ENCODE peak calls at places on chromosomes 13 and 19, in nine cellular contexts. One of them, this sample, is unnamed.

GRCh38 chr19:13868663-13869062 is 8.3 kb upstream of the NANOS3 start:
- ATAC-seq in T-cell: no peak
- ATAC-seq in activated naive CD8-positive, alpha-beta T cell treated with anti-CD3 and anti-CD28 coated beads, Interleukin-2, amount 10 ng/mL, durations not matched to agents 7 days and 5 days: no peak
- ATAC-seq in heart left ventricle: no peak
- ATAC-seq in HepG2: no peak
- ATAC-seq in Right ventricle myocardium superior: no peak
- ATAC-seq in central memory CD8-positive, alpha-beta T cell: no peak
- ATAC-seq in activated T-cell treated with anti-CD3 and anti-CD28 coated beads, Interleukin-2, amount 50 U/mL, for 4 hours: no peak
- ATAC-seq in activated naive CD4-positive, alpha-beta T cell treated with anti-CD3 and anti-CD28 coated beads, Interleukin-2, amount 50 U/mL, for 72 hours: no peak
- ATAC-seq in this sample: no peak

GRCh38 chr13:26604784-26605183 is 47.3 kb downstream of the WASF3 start:
- ATAC-seq in T-cell: no peak
- ATAC-seq in activated naive CD8-positive, alpha-beta T cell treated with anti-CD3 and anti-CD28 coated beads, Interleukin-2, amount 10 ng/mL, durations not matched to agents 7 days and 5 days: no peak
- ATAC-seq in heart left ventricle: peak; percentile 72
- ATAC-seq in HepG2: no peak
- ATAC-seq in Right ventricle myocardium superior: peak; percentile 85
- ATAC-seq in central memory CD8-positive, alpha-beta T cell: no peak
- ATAC-seq in activated T-cell treated with anti-CD3 and anti-CD28 coated beads, Interleukin-2, amount 50 U/mL, for 4 hours: no peak
- ATAC-seq in activated naive CD4-positive, alpha-beta T cell treated with anti-CD3 and anti-CD28 coated beads, Interleukin-2, amount 50 U/mL, for 72 hours: no peak
- ATAC-seq in this sample: no peak

GRCh38 chr19:19538077-19538764 is at the start of gene CILP2:
- ATAC-seq in T-cell: peak; percentile 21
- ATAC-seq in activated naive CD8-positive, alpha-beta T cell treated with anti-CD3 and anti-CD28 coated beads, Interleukin-2, amount 10 ng/mL, durations not matched to agents 7 days and 5 days: no peak
- ATAC-seq in heart left ventricle: no peak
- ATAC-seq in HepG2: peak; percentile 28
- ATAC-seq in Right ventricle myocardium superior: peak; percentile 34
- ATAC-seq in central memory CD8-positive, alpha-beta T cell: no peak
- ATAC-seq in activated T-cell treated with anti-CD3 and anti-CD28 coated beads, Interleukin-2, amount 50 U/mL, for 4 hours: no peak
- ATAC-seq in activated naive CD4-positive, alpha-beta T cell treated with anti-CD3 and anti-CD28 coated beads, Interleukin-2, amount 50 U/mL, for 72 hours: no peak
- ATAC-seq in this sample: no peak

GRCh38 chr13:75723927-75724326 is 87.8 kb downstream of the LMO7 start:
- ATAC-seq in T-cell: no peak
- ATAC-seq in activated naive CD8-positive, alpha-beta T cell treated with anti-CD3 and anti-CD28 coated beads, Interleukin-2, amount 10 ng/mL, durations not matched to agents 7 days and 5 days: no peak
- ATAC-seq in heart left ventricle: no peak
- ATAC-seq in HepG2: no peak
- ATAC-seq in Right ventricle myocardium superior: no peak
- ATAC-seq in central memory CD8-positive, alpha-beta T cell: no peak
- ATAC-seq in activated T-cell treated with anti-CD3 and anti-CD28 coated beads, Interleukin-2, amount 50 U/mL, for 4 hours: no peak
- ATAC-seq in activated naive CD4-positive, alpha-beta T cell treated with anti-CD3 and anti-CD28 coated beads, Interleukin-2, amount 50 U/mL, for 72 hours: no peak
- ATAC-seq in this sample: no peak

GRCh38 chr19:9009431-9009830 is 778 bp downstream of the MUC16 start:
- ATAC-seq in T-cell: no peak
- ATAC-seq in activated naive CD8-positive, alpha-beta T cell treated with anti-CD3 and anti-CD28 coated beads, Interleukin-2, amount 10 ng/mL, durations not matched to agents 7 days and 5 days: no peak
- ATAC-seq in heart left ventricle: no peak
- ATAC-seq in HepG2: no peak
- ATAC-seq in Right ventricle myocardium superior: no peak
- ATAC-seq in central memory CD8-positive, alpha-beta T cell: no peak
- ATAC-seq in activated T-cell treated with anti-CD3 and anti-CD28 coated beads, Interleukin-2, amount 50 U/mL, for 4 hours: no peak
- ATAC-seq in activated naive CD4-positive, alpha-beta T cell treated with anti-CD3 and anti-CD28 coated beads, Interleukin-2, amount 50 U/mL, for 72 hours: no peak
- ATAC-seq in this sample: no peak

GRCh38 chr13:98992355-98992754 is 14.5 kb upstream of the DOCK9 start:
- ATAC-seq in T-cell: no peak
- ATAC-seq in activated naive CD8-positive, alpha-beta T cell treated with anti-CD3 and anti-CD28 coated beads, Interleukin-2, amount 10 ng/mL, durations not matched to agents 7 days and 5 days: no peak
- ATAC-seq in heart left ventricle: no peak
- ATAC-seq in HepG2: no peak
- ATAC-seq in Right ventricle myocardium superior: no peak
- ATAC-seq in central memory CD8-positive, alpha-beta T cell: no peak
- ATAC-seq in activated T-cell treated with anti-CD3 and anti-CD28 coated beads, Interleukin-2, amount 50 U/mL, for 4 hours: no peak
- ATAC-seq in activated naive CD4-positive, alpha-beta T cell treated with anti-CD3 and anti-CD28 coated beads, Interleukin-2, amount 50 U/mL, for 72 hours: peak; percentile 74
- ATAC-seq in this sample: peak; percentile 25

GRCh38 chr19:4773047-4773640 is 18.4 kb upstream of the FEM1A start:
- ATAC-seq in T-cell: no peak
- ATAC-seq in activated naive CD8-positive, alpha-beta T cell treated with anti-CD3 and anti-CD28 coated beads, Interleukin-2, amount 10 ng/mL, durations not matched to agents 7 days and 5 days: no peak
- ATAC-seq in heart left ventricle: no peak
- ATAC-seq in HepG2: no peak
- ATAC-seq in Right ventricle myocardium superior: no peak
- ATAC-seq in central memory CD8-positive, alpha-beta T cell: no peak
- ATAC-seq in activated T-cell treated with anti-CD3 and anti-CD28 coated beads, Interleukin-2, amount 50 U/mL, for 4 hours: no peak
- ATAC-seq in activated naive CD4-positive, alpha-beta T cell treated with anti-CD3 and anti-CD28 coated beads, Interleukin-2, amount 50 U/mL, for 72 hours: no peak
- ATAC-seq in this sample: no peak

GRCh38 chr19:3469638-3470499 is 10.5 kb downstream of the SMIM24 start:
- ATAC-seq in T-cell: no peak
- ATAC-seq in activated naive CD8-positive, alpha-beta T cell treated with anti-CD3 and anti-CD28 coated beads, Interleukin-2, amount 10 ng/mL, durations not matched to agents 7 days and 5 days: no peak
- ATAC-seq in heart left ventricle: no peak
- ATAC-seq in HepG2: peak; percentile 14
- ATAC-seq in Right ventricle myocardium superior: peak; percentile 7
- ATAC-seq in central memory CD8-positive, alpha-beta T cell: no peak
- ATAC-seq in activated T-cell treated with anti-CD3 and anti-CD28 coated beads, Interleukin-2, amount 50 U/mL, for 4 hours: no peak
- ATAC-seq in activated naive CD4-positive, alpha-beta T cell treated with anti-CD3 and anti-CD28 coated beads, Interleukin-2, amount 50 U/mL, for 72 hours: no peak
- ATAC-seq in this sample: peak; percentile 19

GRCh38 chr13:96285729-96286128 is 195.8 kb downstream of the HS6ST3 start:
- ATAC-seq in T-cell: no peak
- ATAC-seq in activated naive CD8-positive, alpha-beta T cell treated with anti-CD3 and anti-CD28 coated beads, Interleukin-2, amount 10 ng/mL, durations not matched to agents 7 days and 5 days: no peak
- ATAC-seq in heart left ventricle: no peak
- ATAC-seq in HepG2: no peak
- ATAC-seq in Right ventricle myocardium superior: no peak
- ATAC-seq in central memory CD8-positive, alpha-beta T cell: no peak
- ATAC-seq in activated T-cell treated with anti-CD3 and anti-CD28 coated beads, Interleukin-2, amount 50 U/mL, for 4 hours: no peak
- ATAC-seq in activated naive CD4-positive, alpha-beta T cell treated with anti-CD3 and anti-CD28 coated beads, Interleukin-2, amount 50 U/mL, for 72 hours: no peak
- ATAC-seq in this sample: no peak

GRCh38 chr13:41652735-41653361 is 195.5 kb downstream of the RGCC start:
- ATAC-seq in T-cell: no peak
- ATAC-seq in activated naive CD8-positive, alpha-beta T cell treated with anti-CD3 and anti-CD28 coated beads, Interleukin-2, amount 10 ng/mL, durations not matched to agents 7 days and 5 days: no peak
- ATAC-seq in heart left ventricle: no peak
- ATAC-seq in HepG2: no peak
- ATAC-seq in Right ventricle myocardium superior: peak; percentile 33
- ATAC-seq in central memory CD8-positive, alpha-beta T cell: no peak
- ATAC-seq in activated T-cell treated with anti-CD3 and anti-CD28 coated beads, Interleukin-2, amount 50 U/mL, for 4 hours: no peak
- ATAC-seq in activated naive CD4-positive, alpha-beta T cell treated with anti-CD3 and anti-CD28 coated beads, Interleukin-2, amount 50 U/mL, for 72 hours: no peak
- ATAC-seq in this sample: no peak

GRCh38 chr19:5137571-5138124 is 168.7 kb downstream of the KDM4B start:
- ATAC-seq in T-cell: no peak
- ATAC-seq in activated naive CD8-positive, alpha-beta T cell treated with anti-CD3 and anti-CD28 coated beads, Interleukin-2, amount 10 ng/mL, durations not matched to agents 7 days and 5 days: no peak
- ATAC-seq in heart left ventricle: no peak
- ATAC-seq in HepG2: no peak
- ATAC-seq in Right ventricle myocardium superior: no peak
- ATAC-seq in central memory CD8-positive, alpha-beta T cell: no peak
- ATAC-seq in activated T-cell treated with anti-CD3 and anti-CD28 coated beads, Interleukin-2, amount 50 U/mL, for 4 hours: no peak
- ATAC-seq in activated naive CD4-positive, alpha-beta T cell treated with anti-CD3 and anti-CD28 coated beads, Interleukin-2, amount 50 U/mL, for 72 hours: no peak
- ATAC-seq in this sample: no peak

GRCh38 chr19:55418185-55418584 is 10.6 kb upstream of the UBE2S start:
- ATAC-seq in T-cell: peak; percentile 67
- ATAC-seq in activated naive CD8-positive, alpha-beta T cell treated with anti-CD3 and anti-CD28 coated beads, Interleukin-2, amount 10 ng/mL, durations not matched to agents 7 days and 5 days: peak; percentile 69
- ATAC-seq in heart left ventricle: no peak
- ATAC-seq in HepG2: peak; percentile 92
- ATAC-seq in Right ventricle myocardium superior: peak; percentile 80
- ATAC-seq in central memory CD8-positive, alpha-beta T cell: no peak
- ATAC-seq in activated T-cell treated with anti-CD3 and anti-CD28 coated beads, Interleukin-2, amount 50 U/mL, for 4 hours: peak; percentile 72
- ATAC-seq in activated naive CD4-positive, alpha-beta T cell treated with anti-CD3 and anti-CD28 coated beads, Interleukin-2, amount 50 U/mL, for 72 hours: peak; percentile 81
- ATAC-seq in this sample: peak; percentile 85

GRCh38 chr13:76764429-76764828 is 121.8 kb downstream of the KCTD12 start:
- ATAC-seq in T-cell: no peak
- ATAC-seq in activated naive CD8-positive, alpha-beta T cell treated with anti-CD3 and anti-CD28 coated beads, Interleukin-2, amount 10 ng/mL, durations not matched to agents 7 days and 5 days: no peak
- ATAC-seq in heart left ventricle: peak; percentile 95
- ATAC-seq in HepG2: no peak
- ATAC-seq in Right ventricle myocardium superior: peak; percentile 94
- ATAC-seq in central memory CD8-positive, alpha-beta T cell: no peak
- ATAC-seq in activated T-cell treated with anti-CD3 and anti-CD28 coated beads, Interleukin-2, amount 50 U/mL, for 4 hours: no peak
- ATAC-seq in activated naive CD4-positive, alpha-beta T cell treated with anti-CD3 and anti-CD28 coated beads, Interleukin-2, amount 50 U/mL, for 72 hours: no peak
- ATAC-seq in this sample: no peak

GRCh38 chr13:32309812-32310706 is 5.1 kb downstream of the ZAR1L start:
- ATAC-seq in T-cell: peak; percentile 57
- ATAC-seq in activated naive CD8-positive, alpha-beta T cell treated with anti-CD3 and anti-CD28 coated beads, Interleukin-2, amount 10 ng/mL, durations not matched to agents 7 days and 5 days: peak; percentile 59
- ATAC-seq in heart left ventricle: peak; percentile 24
- ATAC-seq in HepG2: peak; percentile 89
- ATAC-seq in Right ventricle myocardium superior: peak; percentile 82
- ATAC-seq in central memory CD8-positive, alpha-beta T cell: peak; percentile 41
- ATAC-seq in activated T-cell treated with anti-CD3 and anti-CD28 coated beads, Interleukin-2, amount 50 U/mL, for 4 hours: peak; percentile 71
- ATAC-seq in activated naive CD4-positive, alpha-beta T cell treated with anti-CD3 and anti-CD28 coated beads, Interleukin-2, amount 50 U/mL, for 72 hours: peak; percentile 63
- ATAC-seq in this sample: peak; percentile 73

GRCh38 chr13:45162194-45162593 is 38.7 kb downstream of the KCTD4 start:
- ATAC-seq in T-cell: no peak
- ATAC-seq in activated naive CD8-positive, alpha-beta T cell treated with anti-CD3 and anti-CD28 coated beads, Interleukin-2, amount 10 ng/mL, durations not matched to agents 7 days and 5 days: no peak
- ATAC-seq in heart left ventricle: no peak
- ATAC-seq in HepG2: no peak
- ATAC-seq in Right ventricle myocardium superior: no peak
- ATAC-seq in central memory CD8-positive, alpha-beta T cell: no peak
- ATAC-seq in activated T-cell treated with anti-CD3 and anti-CD28 coated beads, Interleukin-2, amount 50 U/mL, for 4 hours: no peak
- ATAC-seq in activated naive CD4-positive, alpha-beta T cell treated with anti-CD3 and anti-CD28 coated beads, Interleukin-2, amount 50 U/mL, for 72 hours: no peak
- ATAC-seq in this sample: no peak

GRCh38 chr19:17873661-17874422 is 2.1 kb downstream of the SLC5A5 start:
- ATAC-seq in T-cell: peak; percentile 82
- ATAC-seq in activated naive CD8-positive, alpha-beta T cell treated with anti-CD3 and anti-CD28 coated beads, Interleukin-2, amount 10 ng/mL, durations not matched to agents 7 days and 5 days: peak; percentile 63
- ATAC-seq in heart left ventricle: no peak
- ATAC-seq in HepG2: peak; percentile 50
- ATAC-seq in Right ventricle myocardium superior: no peak
- ATAC-seq in central memory CD8-positive, alpha-beta T cell: peak; percentile 80
- ATAC-seq in activated T-cell treated with anti-CD3 and anti-CD28 coated beads, Interleukin-2, amount 50 U/mL, for 4 hours: peak; percentile 81
- ATAC-seq in activated naive CD4-positive, alpha-beta T cell treated with anti-CD3 and anti-CD28 coated beads, Interleukin-2, amount 50 U/mL, for 72 hours: peak; percentile 65
- ATAC-seq in this sample: peak; percentile 81

GRCh38 chr13:88979465-88980180 is 1308.5 kb downstream of the SLITRK5 start:
- ATAC-seq in T-cell: peak; percentile 38
- ATAC-seq in activated naive CD8-positive, alpha-beta T cell treated with anti-CD3 and anti-CD28 coated beads, Interleukin-2, amount 10 ng/mL, durations not matched to agents 7 days and 5 days: no peak
- ATAC-seq in heart left ventricle: peak; percentile 95
- ATAC-seq in HepG2: no peak
- ATAC-seq in Right ventricle myocardium superior: peak; percentile 98
- ATAC-seq in central memory CD8-positive, alpha-beta T cell: peak; percentile 36
- ATAC-seq in activated T-cell treated with anti-CD3 and anti-CD28 coated beads, Interleukin-2, amount 50 U/mL, for 4 hours: peak; percentile 76
- ATAC-seq in activated naive CD4-positive, alpha-beta T cell treated with anti-CD3 and anti-CD28 coated beads, Interleukin-2, amount 50 U/mL, for 72 hours: peak; percentile 22
- ATAC-seq in this sample: no peak

GRCh38 chr13:42864952-42865634 is 83.7 kb downstream of the FAM216B start:
- ATAC-seq in T-cell: no peak
- ATAC-seq in activated naive CD8-positive, alpha-beta T cell treated with anti-CD3 and anti-CD28 coated beads, Interleukin-2, amount 10 ng/mL, durations not matched to agents 7 days and 5 days: no peak
- ATAC-seq in heart left ventricle: no peak
- ATAC-seq in HepG2: no peak
- ATAC-seq in Right ventricle myocardium superior: peak; percentile 61
- ATAC-seq in central memory CD8-positive, alpha-beta T cell: no peak
- ATAC-seq in activated T-cell treated with anti-CD3 and anti-CD28 coated beads, Interleukin-2, amount 50 U/mL, for 4 hours: no peak
- ATAC-seq in activated naive CD4-positive, alpha-beta T cell treated with anti-CD3 and anti-CD28 coated beads, Interleukin-2, amount 50 U/mL, for 72 hours: no peak
- ATAC-seq in this sample: no peak

GRCh38 chr13:36806102-36806501 is 12.9 kb upstream of the RFXAP start:
- ATAC-seq in T-cell: no peak
- ATAC-seq in activated naive CD8-positive, alpha-beta T cell treated with anti-CD3 and anti-CD28 coated beads, Interleukin-2, amount 10 ng/mL, durations not matched to agents 7 days and 5 days: no peak
- ATAC-seq in heart left ventricle: no peak
- ATAC-seq in HepG2: no peak
- ATAC-seq in Right ventricle myocardium superior: no peak
- ATAC-seq in central memory CD8-positive, alpha-beta T cell: no peak
- ATAC-seq in activated T-cell treated with anti-CD3 and anti-CD28 coated beads, Interleukin-2, amount 50 U/mL, for 4 hours: no peak
- ATAC-seq in activated naive CD4-positive, alpha-beta T cell treated with anti-CD3 and anti-CD28 coated beads, Interleukin-2, amount 50 U/mL, for 72 hours: no peak
- ATAC-seq in this sample: no peak

GRCh38 chr13:72788831-72789230 is 6.9 kb downstream of the PIBF1 start:
- ATAC-seq in T-cell: no peak
- ATAC-seq in activated naive CD8-positive, alpha-beta T cell treated with anti-CD3 and anti-CD28 coated beads, Interleukin-2, amount 10 ng/mL, durations not matched to agents 7 days and 5 days: no peak
- ATAC-seq in heart left ventricle: no peak
- ATAC-seq in HepG2: no peak
- ATAC-seq in Right ventricle myocardium superior: no peak
- ATAC-seq in central memory CD8-positive, alpha-beta T cell: no peak
- ATAC-seq in activated T-cell treated with anti-CD3 and anti-CD28 coated beads, Interleukin-2, amount 50 U/mL, for 4 hours: no peak
- ATAC-seq in activated naive CD4-positive, alpha-beta T cell treated with anti-CD3 and anti-CD28 coated beads, Interleukin-2, amount 50 U/mL, for 72 hours: no peak
- ATAC-seq in this sample: no peak

GRCh38 chr19:29748996-29749395 is 33.9 kb upstream of the C19orf12 start:
- ATAC-seq in T-cell: no peak
- ATAC-seq in activated naive CD8-positive, alpha-beta T cell treated with anti-CD3 and anti-CD28 coated beads, Interleukin-2, amount 10 ng/mL, durations not matched to agents 7 days and 5 days: no peak
- ATAC-seq in heart left ventricle: no peak
- ATAC-seq in HepG2: no peak
- ATAC-seq in Right ventricle myocardium superior: no peak
- ATAC-seq in central memory CD8-positive, alpha-beta T cell: no peak
- ATAC-seq in activated T-cell treated with anti-CD3 and anti-CD28 coated beads, Interleukin-2, amount 50 U/mL, for 4 hours: no peak
- ATAC-seq in activated naive CD4-positive, alpha-beta T cell treated with anti-CD3 and anti-CD28 coated beads, Interleukin-2, amount 50 U/mL, for 72 hours: no peak
- ATAC-seq in this sample: no peak

GRCh38 chr19:18021121-18021755 is 13.3 kb downstream of the ARRDC2 start:
- ATAC-seq in T-cell: peak; percentile 42
- ATAC-seq in activated naive CD8-positive, alpha-beta T cell treated with anti-CD3 and anti-CD28 coated beads, Interleukin-2, amount 10 ng/mL, durations not matched to agents 7 days and 5 days: no peak
- ATAC-seq in heart left ventricle: peak; percentile 12
- ATAC-seq in HepG2: peak; percentile 16
- ATAC-seq in Right ventricle myocardium superior: peak; percentile 38
- ATAC-seq in central memory CD8-positive, alpha-beta T cell: peak; percentile 57
- ATAC-seq in activated T-cell treated with anti-CD3 and anti-CD28 coated beads, Interleukin-2, amount 50 U/mL, for 4 hours: peak; percentile 36
- ATAC-seq in activated naive CD4-positive, alpha-beta T cell treated with anti-CD3 and anti-CD28 coated beads, Interleukin-2, amount 50 U/mL, for 72 hours: peak; percentile 75
- ATAC-seq in this sample: peak; percentile 65

GRCh38 chr13:80386001-80386400 is 45.1 kb upstream of the SPRY2 start:
- ATAC-seq in T-cell: no peak
- ATAC-seq in activated naive CD8-positive, alpha-beta T cell treated with anti-CD3 and anti-CD28 coated beads, Interleukin-2, amount 10 ng/mL, durations not matched to agents 7 days and 5 days: peak; percentile 67
- ATAC-seq in heart left ventricle: no peak
- ATAC-seq in HepG2: no peak
- ATAC-seq in Right ventricle myocardium superior: no peak
- ATAC-seq in central memory CD8-positive, alpha-beta T cell: peak; percentile 85
- ATAC-seq in activated T-cell treated with anti-CD3 and anti-CD28 coated beads, Interleukin-2, amount 50 U/mL, for 4 hours: no peak
- ATAC-seq in activated naive CD4-positive, alpha-beta T cell treated with anti-CD3 and anti-CD28 coated beads, Interleukin-2, amount 50 U/mL, for 72 hours: no peak
- ATAC-seq in this sample: no peak

GRCh38 chr19:49071860-49072547 is 495 bp downstream of the KCNA7 start:
- ATAC-seq in T-cell: peak; percentile 52
- ATAC-seq in activated naive CD8-positive, alpha-beta T cell treated with anti-CD3 and anti-CD28 coated beads, Interleukin-2, amount 10 ng/mL, durations not matched to agents 7 days and 5 days: no peak
- ATAC-seq in heart left ventricle: no peak
- ATAC-seq in HepG2: no peak
- ATAC-seq in Right ventricle myocardium superior: no peak
- ATAC-seq in central memory CD8-positive, alpha-beta T cell: no peak
- ATAC-seq in activated T-cell treated with anti-CD3 and anti-CD28 coated beads, Interleukin-2, amount 50 U/mL, for 4 hours: no peak
- ATAC-seq in activated naive CD4-positive, alpha-beta T cell treated with anti-CD3 and anti-CD28 coated beads, Interleukin-2, amount 50 U/mL, for 72 hours: no peak
- ATAC-seq in this sample: no peak

GRCh38 chr13:40640845-40641458 is 25.5 kb downstream of the FOXO1 start:
- ATAC-seq in T-cell: peak; percentile 33
- ATAC-seq in activated naive CD8-positive, alpha-beta T cell treated with anti-CD3 and anti-CD28 coated beads, Interleukin-2, amount 10 ng/mL, durations not matched to agents 7 days and 5 days: peak; percentile 25
- ATAC-seq in heart left ventricle: no peak
- ATAC-seq in HepG2: no peak
- ATAC-seq in Right ventricle myocardium superior: no peak
- ATAC-seq in central memory CD8-positive, alpha-beta T cell: peak; percentile 55
- ATAC-seq in activated T-cell treated with anti-CD3 and anti-CD28 coated beads, Interleukin-2, amount 50 U/mL, for 4 hours: peak; percentile 54
- ATAC-seq in activated naive CD4-positive, alpha-beta T cell treated with anti-CD3 and anti-CD28 coated beads, Interleukin-2, amount 50 U/mL, for 72 hours: peak; percentile 50
- ATAC-seq in this sample: peak; percentile 69

GRCh38 chr19:1206733-1207301 is 1.2 kb downstream of the STK11 start:
- ATAC-seq in T-cell: no peak
- ATAC-seq in activated naive CD8-positive, alpha-beta T cell treated with anti-CD3 and anti-CD28 coated beads, Interleukin-2, amount 10 ng/mL, durations not matched to agents 7 days and 5 days: peak; percentile 1
- ATAC-seq in heart left ventricle: no peak
- ATAC-seq in HepG2: no peak
- ATAC-seq in Right ventricle myocardium superior: no peak
- ATAC-seq in central memory CD8-positive, alpha-beta T cell: no peak
- ATAC-seq in activated T-cell treated with anti-CD3 and anti-CD28 coated beads, Interleukin-2, amount 50 U/mL, for 4 hours: no peak
- ATAC-seq in activated naive CD4-positive, alpha-beta T cell treated with anti-CD3 and anti-CD28 coated beads, Interleukin-2, amount 50 U/mL, for 72 hours: peak; percentile 13
- ATAC-seq in this sample: no peak

GRCh38 chr19:46660601-46661019 is 372 bp downstream of the DACT3 start:
- ATAC-seq in T-cell: no peak
- ATAC-seq in activated naive CD8-positive, alpha-beta T cell treated with anti-CD3 and anti-CD28 coated beads, Interleukin-2, amount 10 ng/mL, durations not matched to agents 7 days and 5 days: no peak
- ATAC-seq in heart left ventricle: no peak
- ATAC-seq in HepG2: no peak
- ATAC-seq in Right ventricle myocardium superior: no peak
- ATAC-seq in central memory CD8-positive, alpha-beta T cell: no peak
- ATAC-seq in activated T-cell treated with anti-CD3 and anti-CD28 coated beads, Interleukin-2, amount 50 U/mL, for 4 hours: no peak
- ATAC-seq in activated naive CD4-positive, alpha-beta T cell treated with anti-CD3 and anti-CD28 coated beads, Interleukin-2, amount 50 U/mL, for 72 hours: no peak
- ATAC-seq in this sample: no peak

GRCh38 chr19:49847731-49848696 is 2.9 kb upstream of the PTOV1 start:
- ATAC-seq in T-cell: no peak
- ATAC-seq in activated naive CD8-positive, alpha-beta T cell treated with anti-CD3 and anti-CD28 coated beads, Interleukin-2, amount 10 ng/mL, durations not matched to agents 7 days and 5 days: no peak
- ATAC-seq in heart left ventricle: no peak
- ATAC-seq in HepG2: no peak
- ATAC-seq in Right ventricle myocardium superior: no peak
- ATAC-seq in central memory CD8-positive, alpha-beta T cell: no peak
- ATAC-seq in activated T-cell treated with anti-CD3 and anti-CD28 coated beads, Interleukin-2, amount 50 U/mL, for 4 hours: no peak
- ATAC-seq in activated naive CD4-positive, alpha-beta T cell treated with anti-CD3 and anti-CD28 coated beads, Interleukin-2, amount 50 U/mL, for 72 hours: peak; percentile 10
- ATAC-seq in this sample: peak; percentile 20